ENCODE peak calls at places on chromosomes 6 and 20, in four cellular contexts. H, Q, K and O are unnamed samples.

GRCh38 chr6:141587482-141588266 is 545.1 kb upstream of the GJE1 start:
- DNase-seq in H (no peak), Q (no peak), K (no peak), O (no peak)

GRCh38 chr20:13800728-13801134 is 15.9 kb downstream of the NDUFAF5 start:
- DNase-seq in H (no peak), Q (peak), K (peak), O (no peak)

GRCh38 chr6:116066789-116067188 is 6.1 kb upstream of the FRK start:
- DNase-seq in H (no peak), Q (no peak), K (no peak), O (no peak)

GRCh38 chr6:39377530-39377929 is 55.0 kb upstream of the KCNK16 start:
- DNase-seq in H (peak), Q (peak), K (peak), O (peak)

GRCh38 chr6:121984956-121985355 is 414.5 kb upstream of the HSF2 start:
- DNase-seq in H (no peak), Q (no peak), K (no peak), O (no peak)

GRCh38 chr20:32820698-32821378 is 1.1 kb downstream of the MAPRE1 start:
- DNase-seq in H (peak), Q (no peak), K (no peak), O (no peak)

GRCh38 chr6:150143521-150144293 is 863 bp downstream of the PPP1R14C start:
- DNase-seq in H (no peak), Q (no peak), K (no peak), O (peak)

GRCh38 chr6:99801805-99802204 is 192.2 kb downstream of the MCHR2 start:
- DNase-seq in H (no peak), Q (no peak), K (no peak), O (no peak)

GRCh38 chr6:42221546-42221945 is 3.9 kb upstream of the MRPS10 start:
- DNase-seq in H (no peak), Q (no peak), K (no peak), O (no peak)

GRCh38 chr6:70709826-70710225 is 42.1 kb downstream of the SMAP1 start:
- DNase-seq in H (no peak), Q (no peak), K (no peak), O (peak)

GRCh38 chr6:69974193-69974592 is 107.8 kb downstream of the COL19A1 start:
- DNase-seq in H (no peak), Q (no peak), K (no peak), O (peak)

GRCh38 chr20:53776858-53777257 is 183.2 kb upstream of the ZNF217 start:
- DNase-seq in H (no peak), Q (no peak), K (no peak), O (no peak)

GRCh38 chr20:10475225-10475624 is 40.1 kb downstream of the SLX4IP start:
- DNase-seq in H (no peak), Q (no peak), K (no peak), O (no peak)

GRCh38 chr6:150301871-150302800 is 66.7 kb upstream of the IYD start:
- DNase-seq in H (no peak), Q (no peak), K (no peak), O (peak)

DNA sequence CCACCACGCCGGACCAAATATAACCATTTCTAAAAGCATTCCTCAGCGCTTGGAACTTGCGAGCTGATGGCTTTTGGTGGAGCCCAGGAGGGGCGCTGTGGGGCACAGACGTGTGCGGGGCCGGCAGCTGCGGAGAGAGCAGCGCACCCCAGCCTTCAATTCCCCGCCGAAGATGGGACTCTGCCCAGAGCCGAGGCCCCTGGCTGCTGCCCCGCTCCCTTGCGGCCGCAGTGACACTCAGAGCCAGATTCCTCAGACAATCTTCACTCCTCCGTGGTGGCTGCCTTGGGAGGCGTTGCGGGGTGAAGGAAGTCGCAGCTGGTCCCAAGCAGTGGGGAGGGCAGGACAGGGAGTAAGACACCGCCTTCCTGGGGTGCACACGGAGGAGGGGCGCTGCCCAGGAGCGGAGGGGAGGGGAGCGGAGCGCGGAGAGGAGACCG is 87.7 kb downstream of the TMEM242 start:
- DNase-seq in H (no peak), Q (peak), K (peak), O (no peak)
- TF ChIP-seq CTCF in H (no peak), Q (peak), K (peak), O (no peak)

GRCh38 chr20:34075647-34076046 is 36.4 kb downstream of the EIF2S2 start:
- DNase-seq in H (no peak), Q (no peak), K (no peak), O (no peak)
- TF ChIP-seq CTCF in H (peak), Q (peak), K (no peak), O (peak)

GRCh38 chr6:138382498-138383265 is 5.0 kb downstream of the SMIM28 start:
- DNase-seq in H (no peak), Q (no peak), K (no peak), O (no peak)
- TF ChIP-seq CTCF in H (peak), Q (no peak), K (no peak), O (no peak)

GRCh38 chr20:2023151-2023550 is 29.3 kb upstream of the PDYN start:
- DNase-seq in H (no peak), Q (no peak), K (no peak), O (no peak)
- TF ChIP-seq CTCF in H (no peak), Q (no peak), K (no peak), O (no peak)

GRCh38 chr6:227074-227782 is 65.1 kb upstream of the DUSP22 start:
- DNase-seq in H (peak), Q (no peak), K (peak), O (no peak)
- TF ChIP-seq CTCF in H (peak), Q (no peak), K (peak), O (no peak)

GRCh38 chr20:25669826-25670422 is 26.7 kb downstream of the ZNF337 start:
- DNase-seq in H (peak), Q (no peak), K (no peak), O (no peak)
- TF ChIP-seq CTCF in H (peak), Q (no peak), K (no peak), O (no peak)

GRCh38 chr20:44006578-44006977 is 91.9 kb downstream of the TOX2 start:
- DNase-seq in H (no peak), Q (no peak), K (no peak), O (no peak)
- TF ChIP-seq CTCF in H (no peak), Q (no peak), K (no peak), O (no peak)

GRCh38 chr6:53906103-53906502 is 111.3 kb downstream of the LRRC1 start:
- DNase-seq in H (no peak), Q (no peak), K (no peak), O (no peak)

GRCh38 chr6:53906842-53907241 is 112.0 kb downstream of the LRRC1 start:
- DNase-seq in H (no peak), Q (no peak), K (no peak), O (no peak)

GRCh38 chr6:53899512-53899911 is 104.7 kb downstream of the LRRC1 start:
- DNase-seq in H (no peak), Q (no peak), K (no peak), O (no peak)

GRCh38 chr6:53898026-53898795 is 103.4 kb downstream of the LRRC1 start:
- DNase-seq in H (no peak), Q (no peak), K (no peak), O (no peak)

GRCh38 chr6:53903357-53903756 is 108.6 kb downstream of the LRRC1 start:
- DNase-seq in H (no peak), Q (no peak), K (no peak), O (no peak)
- TF ChIP-seq CTCF in H (no peak), Q (no peak), K (no peak), O (no peak)

DNA sequence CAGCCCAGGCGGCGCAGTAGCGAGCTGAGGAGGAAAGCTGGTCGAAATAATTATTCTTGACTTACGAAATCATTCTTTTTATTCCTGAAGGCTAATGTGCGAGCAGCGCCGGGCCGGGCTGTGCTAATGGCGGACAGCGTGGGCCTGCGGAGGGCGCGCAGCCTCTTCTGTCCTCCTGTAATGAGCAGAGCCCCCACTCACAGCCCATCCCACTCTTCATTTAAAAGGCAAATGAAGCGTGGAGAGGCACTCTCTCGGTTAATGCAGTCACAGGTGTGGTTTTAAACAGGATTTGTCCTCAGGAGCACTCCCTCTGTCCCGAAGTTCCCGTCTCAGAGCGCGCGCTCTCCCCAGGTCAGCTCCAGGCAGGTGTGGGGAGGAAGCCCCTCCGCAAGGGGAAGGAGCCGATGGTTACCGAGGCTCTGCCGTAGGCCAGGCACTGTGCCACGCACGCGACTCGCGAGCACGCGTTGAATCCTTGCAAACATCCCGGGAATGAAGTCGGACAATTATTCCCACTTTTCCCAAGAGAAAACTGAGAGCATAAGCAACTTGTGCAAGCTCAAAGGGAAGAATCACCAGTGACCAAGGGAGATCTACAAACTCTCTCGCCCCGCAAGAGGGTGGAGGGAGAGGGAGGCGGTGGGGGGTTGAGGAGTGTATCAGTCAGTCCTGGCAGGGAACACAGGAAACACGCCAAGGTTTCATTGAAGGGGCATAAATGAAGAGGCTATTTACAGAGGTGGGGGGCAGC is 35.5 kb upstream of the ZFAND3 start:
- DNase-seq in H (no peak), Q (no peak), K (peak), O (no peak)
- TF ChIP-seq CTCF in H (no peak), Q (no peak), K (no peak), O (no peak)

DNA sequence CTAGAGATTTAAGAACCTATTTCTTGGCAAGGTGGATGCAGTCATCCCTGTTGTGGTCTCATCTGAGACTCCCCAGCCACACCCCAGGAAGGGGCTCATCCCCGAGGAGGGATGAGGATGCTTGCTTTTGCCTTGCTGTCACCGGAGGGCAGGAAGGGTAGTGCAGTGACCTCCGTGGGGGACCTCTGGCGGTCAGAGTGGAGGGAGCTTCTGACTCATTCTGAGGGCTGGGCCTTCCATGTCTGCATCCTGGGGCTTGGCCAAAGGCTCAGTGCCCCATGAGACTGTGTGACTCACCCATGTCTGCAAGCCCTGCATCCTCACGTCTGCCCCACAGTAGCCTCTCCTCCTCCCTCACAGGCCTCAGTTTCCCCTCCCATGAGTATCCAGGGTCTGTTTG is 38.7 kb downstream of the UQCC2 start:
- DNase-seq in H (peak), Q (no peak), K (peak), O (peak)
- TF ChIP-seq CTCF in H (peak), Q (no peak), K (no peak), O (peak)